ENCODE peak calls at places on chromosomes 11 and 22, in nine cellular contexts. I is stomach, N is cardiac muscle cell, G is A549, L is IMR-90, H is AG04450, A is upper lobe of left lung, J is breast epithelium, X is lung. Q is an unnamed sample. For H3K9me3, the result is how much of the 10 kb centered on the place peaks cover.

GRCh38 chr22:36879775-36880174 is 19.0 kb downstream of the NCF4 start:
- DNase-seq in I (no peak), N (no peak), G (no peak), L (no peak), H (no peak), A (no peak), J (no peak), X (no peak), Q (no peak)

GRCh38 chr11:35388054-35388453 is 31.3 kb downstream of the SLC1A2 start:
- DNase-seq in I (no peak), N (no peak), G (no peak), L (peak), H (no peak), A (no peak), J (no peak), X (no peak), Q (no peak)

GRCh38 chr11:96072592-96072991 is 148.7 kb upstream of the MTMR2 start:
- DNase-seq in I (no peak), N (no peak), G (no peak), L (no peak), H (no peak), A (no peak), J (no peak), X (no peak), Q (no peak)

GRCh38 chr11:112320668-112321067 is 60.0 kb upstream of the PLET1 start:
- DNase-seq in I (peak), N (peak), G (no peak), L (peak), H (peak), A (no peak), J (peak), X (peak), Q (no peak)

GRCh38 chr22:43118953-43119458 is 8.5 kb downstream of the BIK start:
- DNase-seq in I (no peak), N (peak), G (no peak), L (no peak), H (no peak), A (no peak), J (no peak), X (no peak), Q (no peak)

GRCh38 chr11:130165601-130166456 is 6.2 kb downstream of the ST14 start:
- DNase-seq in I (no peak), N (no peak), G (no peak), L (no peak), H (no peak), A (no peak), J (no peak), X (no peak), Q (no peak)

GRCh38 chr11:10878408-10879214 is 20.8 kb upstream of the ZBED5 start:
- DNase-seq in I (no peak), N (peak), G (peak), L (peak), H (peak), A (no peak), J (no peak), X (no peak), Q (no peak)

GRCh38 chr22:17339095-17339693 is 30.1 kb upstream of the CECR2 start:
- DNase-seq in I (no peak), N (no peak), G (no peak), L (no peak), H (no peak), A (no peak), J (no peak), X (no peak), Q (no peak)

GRCh38 chr11:68142028-68142412 is 20.8 kb upstream of the CHKA start:
- DNase-seq in I (peak), N (no peak), G (no peak), L (no peak), H (no peak), A (no peak), J (peak), X (peak), Q (no peak)

GRCh38 chr11:122007611-122008071 is 108.4 kb downstream of the BLID start:
- DNase-seq in I (no peak), N (no peak), G (no peak), L (peak), H (no peak), A (no peak), J (peak), X (no peak), Q (no peak)

GRCh38 chr22:37499006-37499707 is 13.0 kb upstream of the MFNG start:
- DNase-seq in I (peak), N (no peak), G (no peak), L (no peak), H (no peak), A (no peak), J (no peak), X (no peak), Q (no peak)

GRCh38 chr11:48103621-48104561 is 112.7 kb upstream of the OR4B1 start:
- DNase-seq in I (no peak), N (no peak), G (peak), L (peak), H (no peak), A (no peak), J (no peak), X (no peak), Q (no peak)

GRCh38 chr11:45262900-45263299 is 23.2 kb downstream of the SYT13 start:
- DNase-seq in I (no peak), N (no peak), G (no peak), L (no peak), H (no peak), A (no peak), J (no peak), X (no peak), Q (no peak)

GRCh38 chr22:42754658-42755057 is 34.0 kb upstream of the A4GALT start:
- DNase-seq in I (peak), N (peak), G (peak), L (peak), H (no peak), A (no peak), J (no peak), X (no peak), Q (no peak)

GRCh38 chr11:72229925-72230763 is 5.6 kb downstream of the INPPL1 start:
- DNase-seq in I (peak), N (no peak), G (no peak), L (no peak), H (no peak), A (peak), J (no peak), X (no peak), Q (no peak)

GRCh38 chr11:37967635-37968034 is 1369.6 kb upstream of the RAG2 start:
- DNase-seq in I (no peak), N (no peak), G (no peak), L (no peak), H (no peak), A (peak), J (no peak), X (no peak), Q (no peak)

GRCh38 chr11:43880640-43881159 is at the start of gene ALKBH3:
- DNase-seq in I (peak), N (peak), G (peak), L (peak), H (peak), A (peak), J (peak), X (peak), Q (peak)

GRCh38 chr11:44671234-44671633 is 55.5 kb upstream of the TSPAN18 start:
- DNase-seq in I (no peak), N (no peak), G (no peak), L (no peak), H (no peak), A (no peak), J (no peak), X (no peak), Q (no peak)

GRCh38 chr11:12631651-12632050 is 42.6 kb upstream of the TEAD1 start:
- DNase-seq in I (no peak), N (no peak), G (no peak), L (peak), H (no peak), A (no peak), J (no peak), X (no peak), Q (no peak)

GRCh38 chr22:49373289-49373666 is 454.4 kb downstream of the BRD1 start:
- DNase-seq in I (no peak), N (no peak), G (no peak), L (no peak), H (no peak), A (no peak), J (no peak), X (peak), Q (no peak)

GRCh38 chr11:134656861-134657540 is 245.0 kb upstream of the B3GAT1 start:
- DNase-seq in I (peak), N (no peak), G (no peak), L (no peak), H (no peak), A (no peak), J (peak), X (peak), Q (no peak)

GRCh38 chr11:69567951-69568808 is 72.8 kb upstream of the CCND1 start:
- DNase-seq in I (no peak), N (no peak), G (no peak), L (peak), H (no peak), A (no peak), J (no peak), X (no peak), Q (no peak)

GRCh38 chr11:69351460-69351859 is 57.5 kb downstream of the MYEOV start:
- DNase-seq in I (no peak), N (no peak), G (no peak), L (peak), H (no peak), A (no peak), J (no peak), X (no peak), Q (no peak)

GRCh38 chr11:17469998-17470397 is 6.6 kb downstream of the ABCC8 start:
- DNase-seq in I (no peak), N (no peak), G (no peak), L (no peak), H (no peak), A (no peak), J (no peak), X (no peak), Q (no peak)

GRCh38 chr22:44311855-44312170 is 938 bp downstream of the SHISAL1 start:
- DNase-seq in I (no peak), N (no peak), G (no peak), L (peak), H (no peak), A (no peak), J (no peak), X (no peak), Q (no peak)

GRCh38 chr11:65817815-65818680 is 15.7 kb upstream of the SNX32 start:
- DNase-seq in I (peak), N (peak), G (peak), L (peak), H (peak), A (peak), J (peak), X (peak), Q (peak)

GRCh38 chr22:28029201-28029948 is 110.3 kb upstream of the PITPNB start:
- DNase-seq in I (peak), N (no peak), G (peak), L (peak), H (no peak), A (no peak), J (peak), X (peak), Q (no peak)

GRCh38 chr11:78380615-78381029 is 37.0 kb downstream of the GAB2 start:
- DNase-seq in I (no peak), N (no peak), G (no peak), L (peak), H (peak), A (no peak), J (no peak), X (no peak), Q (no peak)

GRCh38 chr11:112555491-112556364 is 295.1 kb upstream of the PLET1 start:
- DNase-seq in I (peak), N (peak), G (peak), L (peak), H (no peak), A (no peak), J (no peak), X (peak), Q (peak)

GRCh38 chr22:38298312-38299000 is 18.8 kb downstream of the CSNK1E start:
- DNase-seq in I (no peak), N (no peak), G (no peak), L (peak), H (no peak), A (peak), J (peak), X (no peak), Q (peak)

GRCh38 chr11:60280412-60280811 is at the start of gene MS4A4A:
- DNase-seq in I (no peak), N (no peak), G (no peak), L (no peak), H (no peak), A (no peak), J (no peak), X (no peak), Q (no peak)

GRCh38 chr11:28144808-28145207 is 36.6 kb downstream of the METTL15 start:
- DNase-seq in I (no peak), N (no peak), G (no peak), L (peak), H (no peak), A (no peak), J (no peak), X (no peak), Q (no peak)

GRCh38 chr11:28140689-28141455 is 32.7 kb downstream of the METTL15 start:
- DNase-seq in I (no peak), N (no peak), G (no peak), L (no peak), H (no peak), A (no peak), J (no peak), X (no peak), Q (no peak)

GRCh38 chr11:28137832-28138231 is 29.6 kb downstream of the METTL15 start:
- DNase-seq in I (no peak), N (no peak), G (no peak), L (no peak), H (no peak), A (no peak), J (no peak), X (no peak), Q (no peak)

GRCh38 chr11:28142724-28143123 is 34.5 kb downstream of the METTL15 start:
- DNase-seq in I (no peak), N (no peak), G (no peak), L (no peak), H (no peak), A (no peak), J (no peak), X (no peak), Q (no peak)

GRCh38 chr11:28139848-28140415 is 31.7 kb downstream of the METTL15 start:
- DNase-seq in I (no peak), N (no peak), G (no peak), L (no peak), H (no peak), A (no peak), J (no peak), X (no peak), Q (no peak)
- H3K9me3 ChIP-seq in I (under half), N (under half), G (under half), L (under half), H (under half), A (under half), J (under half), X (under half), Q (under half)

DNA sequence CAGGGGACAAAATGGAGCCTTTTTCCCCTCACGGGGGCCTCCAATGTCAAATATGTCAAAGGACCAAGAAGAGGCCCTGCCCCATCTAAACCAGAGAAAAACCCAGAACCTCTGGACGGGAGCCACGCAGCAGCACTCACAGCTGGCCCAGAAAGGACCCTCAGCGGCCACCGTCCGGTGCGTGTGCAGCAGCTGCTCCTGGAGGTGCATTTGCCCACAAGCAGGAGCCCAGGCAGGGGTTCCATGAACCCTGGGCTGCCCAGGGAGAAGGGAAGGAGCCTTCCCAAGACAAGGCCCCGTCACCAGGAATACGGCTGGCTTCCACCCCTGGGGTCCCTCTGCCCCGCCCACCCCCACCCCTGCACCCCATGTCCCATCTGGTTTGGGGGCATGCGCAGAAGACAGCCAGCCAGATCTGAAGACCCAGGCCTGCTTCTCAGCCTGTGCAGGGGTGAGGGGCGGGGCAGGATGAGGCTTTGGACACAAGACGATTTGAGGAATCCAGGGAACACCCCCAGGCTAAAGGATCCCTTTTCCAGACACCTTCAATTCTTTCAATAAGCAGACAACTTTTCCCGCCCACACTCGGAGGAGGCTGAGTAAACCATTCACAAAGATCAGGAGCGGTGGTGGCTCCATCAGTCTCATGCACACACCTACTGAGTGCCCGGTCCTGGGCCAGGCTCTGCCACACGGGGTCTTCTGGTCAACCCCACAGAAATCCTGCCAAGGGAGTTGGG is 423.0 kb downstream of the SHANK2 start:
- DNase-seq in I (no peak), N (no peak), G (no peak), L (no peak), H (no peak), A (peak), J (no peak), X (no peak), Q (no peak)
- H3K9me3 ChIP-seq in I (under half), N (under half), G (under half), L (under half), H (half or more), A (under half), J (under half), X (under half), Q (under half)

DNA sequence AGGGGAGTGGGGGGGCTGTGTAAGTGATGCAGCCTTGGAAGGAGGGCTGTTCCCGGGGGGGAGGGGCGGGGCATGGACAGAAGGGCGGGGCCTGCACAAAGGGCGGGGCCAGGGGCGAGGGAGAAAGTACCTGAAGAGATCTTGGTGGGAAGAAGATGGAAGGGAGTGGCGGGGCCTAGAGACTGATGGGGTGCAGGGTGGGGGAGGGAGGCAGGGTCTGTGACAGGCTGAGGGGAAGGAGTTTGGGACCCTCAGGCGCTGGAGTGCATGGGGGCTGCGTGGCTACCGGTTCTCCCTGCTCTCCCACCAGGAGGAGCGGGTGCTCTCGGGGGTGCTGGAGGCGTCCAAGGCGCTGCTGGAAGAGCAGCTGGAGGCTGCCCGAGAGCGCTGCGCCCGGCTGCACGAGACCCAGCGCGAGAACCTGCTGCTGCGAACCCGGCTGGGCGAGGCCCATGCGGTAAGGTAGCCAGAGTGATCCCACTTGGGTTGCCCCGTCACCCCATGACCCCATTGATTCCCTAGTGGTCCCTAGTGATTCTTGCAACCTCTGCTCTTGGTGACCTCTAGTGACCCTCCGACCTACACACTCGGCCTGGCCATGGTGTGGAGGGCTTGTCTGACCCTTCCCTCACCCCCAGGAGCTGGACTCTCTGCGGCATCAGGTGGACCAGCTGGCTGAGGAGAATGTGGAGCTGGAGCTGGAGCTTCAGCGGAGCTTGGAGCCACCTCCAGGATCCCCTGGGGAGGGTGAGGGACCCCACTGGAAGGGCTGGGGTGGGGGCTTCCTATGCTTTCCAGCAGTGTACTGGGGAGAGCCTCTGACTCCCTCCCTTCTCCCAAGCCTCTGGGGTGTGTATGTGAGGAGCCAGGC is 3.1 kb downstream of the CCDC88B start:
- DNase-seq in I (no peak), N (no peak), G (no peak), L (no peak), H (no peak), A (peak), J (no peak), X (no peak), Q (no peak)
- H3K9me3 ChIP-seq in I (under half), N (under half), G (under half), L (under half), H (under half), A (under half), J (under half), X (under half), Q (under half)

GRCh38 chr11:27184458-27185312 is 144.1 kb downstream of the BBOX1 start:
- DNase-seq in I (no peak), N (no peak), G (no peak), L (no peak), H (no peak), A (no peak), J (no peak), X (no peak), Q (no peak)

GRCh38 chr11:27187075-27187847 is 146.6 kb downstream of the BBOX1 start:
- DNase-seq in I (no peak), N (no peak), G (no peak), L (no peak), H (no peak), A (no peak), J (no peak), X (no peak), Q (no peak)

GRCh38 chr11:27179334-27179733 is 138.7 kb downstream of the BBOX1 start:
- DNase-seq in I (no peak), N (no peak), G (no peak), L (no peak), H (no peak), A (no peak), J (no peak), X (no peak), Q (no peak)

GRCh38 chr11:27187848-27188621 is 147.4 kb downstream of the BBOX1 start:
- DNase-seq in I (no peak), N (peak), G (no peak), L (no peak), H (no peak), A (no peak), J (no peak), X (no peak), Q (no peak)

DNA sequence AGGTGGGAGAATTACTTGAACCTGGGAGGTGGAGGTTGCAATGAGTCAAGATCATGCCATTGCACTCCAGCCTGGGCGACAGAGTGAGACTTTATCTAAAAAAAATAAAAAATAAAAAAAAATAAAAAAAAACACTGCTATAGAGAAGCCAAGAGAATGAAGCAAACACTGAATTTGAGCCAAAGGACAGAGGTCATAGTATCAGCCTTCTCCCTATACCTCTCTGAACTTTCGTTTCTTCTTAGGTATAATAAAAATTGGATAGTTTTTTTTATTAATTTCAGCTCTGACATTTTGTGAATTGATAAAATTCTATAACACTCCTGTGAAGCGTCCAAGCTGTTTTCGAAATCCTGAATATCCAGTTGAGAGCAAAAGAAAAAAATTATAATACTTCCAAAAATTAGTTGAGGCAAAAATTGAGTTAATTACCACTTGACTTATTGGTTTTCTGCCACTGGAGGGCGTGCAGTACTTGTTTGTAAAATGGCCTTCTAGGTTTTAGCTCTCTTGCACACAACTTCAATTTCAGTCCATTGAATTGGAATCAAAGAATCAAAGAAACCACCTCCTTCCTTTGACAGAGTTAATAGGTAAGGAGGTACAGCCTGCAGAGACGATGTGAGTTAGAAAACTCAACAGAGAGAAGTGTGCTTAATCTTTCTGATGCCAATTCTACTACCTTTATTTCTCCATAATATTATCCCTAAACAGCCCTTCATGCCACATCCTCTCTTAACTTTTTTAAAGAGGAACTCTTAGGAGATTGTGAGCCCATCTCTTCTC is 143.2 kb downstream of the BBOX1 start:
- DNase-seq in I (peak), N (peak), G (peak), L (peak), H (peak), A (no peak), J (peak), X (no peak), Q (peak)
- H3K9me3 ChIP-seq in I (under half), N (under half), G (under half), L (under half), H (under half), A (under half), J (under half), X (under half), Q (under half)

GRCh38 chr11:70925238-70925637 is 327.1 kb downstream of the SHANK2 start:
- DNase-seq in I (no peak), N (no peak), G (no peak), L (no peak), H (no peak), A (no peak), J (no peak), X (no peak), Q (no peak)
- H3K9me3 ChIP-seq in I (under half), N (under half), G (under half), L (under half), H (half or more), A (under half), J (under half), X (under half), Q (under half)